ENCODE peak calls at places on chromosome 2, in five cellular contexts. V, M, K, Z and X are unnamed samples.

GRCh38 chr2:199431748-199432213 is 26.0 kb downstream of the SATB2 start:
- DNase-seq in M (no peak), K (no peak), Z (no peak), V (peak; percentile 17), X (no peak)

GRCh38 chr2:158481116-158481515 is 24.4 kb downstream of the PKP4 start:
- DNase-seq in Z (no peak), K (no peak), V (no peak), M (no peak), X (no peak)

GRCh38 chr2:128354161-128354560 is 35.5 kb upstream of the HS6ST1 start:
- DNase-seq in K (no peak), M (no peak), Z (no peak), V (no peak), X (no peak)

GRCh38 chr2:180722551-180723239 is 257.7 kb upstream of the UBE2E3 start:
- DNase-seq in K (no peak), V (peak; percentile 62), M (no peak), Z (no peak), X (no peak)

GRCh38 chr2:222844323-222844722 is 16.5 kb upstream of the ACSL3 start:
- DNase-seq in K (peak; percentile 65), M (peak; percentile 13), Z (no peak), V (peak; percentile 94), X (no peak)

GRCh38 chr2:216107760-216108159 is 1.4 kb upstream of the XRCC5 start:
- DNase-seq in K (no peak), V (no peak), Z (no peak), M (no peak), X (no peak)

GRCh38 chr2:175007510-175007909 is 2.3 kb upstream of the CHN1 start:
- DNase-seq in K (no peak), M (no peak), V (no peak), Z (no peak), X (no peak)

GRCh38 chr2:39202639-39203369 is 41.0 kb downstream of the CDKL4 start:
- DNase-seq in Z (no peak), M (no peak), V (peak; percentile 15), K (no peak), X (no peak)

GRCh38 chr2:121281694-121282093 is 3.3 kb downstream of the TFCP2L1 start:
- DNase-seq in Z (no peak), M (no peak), K (no peak), V (no peak), X (no peak)

GRCh38 chr2:98488252-98488651 is 43.6 kb downstream of the INPP4A start:
- DNase-seq in V (no peak), Z (no peak), K (no peak), M (no peak), X (no peak)

GRCh38 chr2:144414324-144414845 is 105.5 kb downstream of the ZEB2 start:
- DNase-seq in Z (peak; percentile 73), K (peak; percentile 79), V (peak; percentile 100), M (peak; percentile 42), X (peak; percentile 25)

GRCh38 chr2:127235082-127235702 is 15.1 kb upstream of the CYP27C1 start:
- DNase-seq in V (no peak), Z (no peak), M (no peak), K (no peak), X (no peak)

GRCh38 chr2:2694751-2695150 is 363.7 kb upstream of the MYT1L start:
- DNase-seq in V (no peak), M (no peak), K (no peak), Z (no peak), X (no peak)

GRCh38 chr2:201831469-201831868 is 25.1 kb downstream of the CDK15 start:
- DNase-seq in M (no peak), K (no peak), Z (no peak), V (no peak), X (no peak)

GRCh38 chr2:207504513-207505171 is 25.1 kb upstream of the CREB1 start:
- DNase-seq in M (peak; percentile 19), V (peak; percentile 83), K (no peak), Z (no peak), X (no peak)

GRCh38 chr2:159904127-159904564 is 106.1 kb upstream of the CD302 start:
- DNase-seq in K (no peak), M (no peak), Z (no peak), V (no peak), X (no peak)

GRCh38 chr2:5982911-5983310 is 290.7 kb downstream of the SOX11 start:
- DNase-seq in K (no peak), V (no peak), M (no peak), Z (no peak), X (no peak)

GRCh38 chr2:44244135-44244871 is 31.0 kb upstream of the SLC3A1 start:
- DNase-seq in Z (peak; percentile 72), V (peak; percentile 76), K (no peak), M (peak; percentile 58), X (peak; percentile 57)

GRCh38 chr2:68721482-68722071 is 13.0 kb upstream of the ARHGAP25 start:
- DNase-seq in M (no peak), Z (no peak), K (no peak), V (no peak), X (no peak)

GRCh38 chr2:61450144-61450543 is 20.7 kb downstream of the USP34 start:
- DNase-seq in M (no peak), K (peak; percentile 36), V (no peak), Z (no peak), X (no peak)

GRCh38 chr2:127128508-127128907 is 21.6 kb upstream of the BIN1 start:
- DNase-seq in V (no peak), K (no peak), M (no peak), Z (no peak), X (no peak)

GRCh38 chr2:236240228-236240990 is 23.8 kb downstream of the ASB18 start:
- DNase-seq in K (no peak), Z (no peak), V (no peak), M (no peak), X (peak; percentile 85)

GRCh38 chr2:32496657-32497056 is 131.2 kb upstream of the TTC27 start:
- DNase-seq in K (no peak), M (no peak), V (no peak), Z (no peak), X (no peak)

GRCh38 chr2:220246356-220246755 is 618.9 kb downstream of the SLC4A3 start:
- DNase-seq in M (no peak), K (no peak), V (peak; percentile 74), Z (no peak), X (no peak)

GRCh38 chr2:11828933-11829323 is 82.5 kb downstream of the LPIN1 start:
- DNase-seq in M (no peak), K (no peak), Z (no peak), V (no peak), X (no peak)
- H3K27ac ChIP-seq in M (peak overlapping the region; percentile 82), K (peak overlapping the region; percentile 76), Z (peak overlapping the region; percentile 84), V (peak overlapping the region; percentile 69), X (peak overlapping the region; percentile 70)

DNA sequence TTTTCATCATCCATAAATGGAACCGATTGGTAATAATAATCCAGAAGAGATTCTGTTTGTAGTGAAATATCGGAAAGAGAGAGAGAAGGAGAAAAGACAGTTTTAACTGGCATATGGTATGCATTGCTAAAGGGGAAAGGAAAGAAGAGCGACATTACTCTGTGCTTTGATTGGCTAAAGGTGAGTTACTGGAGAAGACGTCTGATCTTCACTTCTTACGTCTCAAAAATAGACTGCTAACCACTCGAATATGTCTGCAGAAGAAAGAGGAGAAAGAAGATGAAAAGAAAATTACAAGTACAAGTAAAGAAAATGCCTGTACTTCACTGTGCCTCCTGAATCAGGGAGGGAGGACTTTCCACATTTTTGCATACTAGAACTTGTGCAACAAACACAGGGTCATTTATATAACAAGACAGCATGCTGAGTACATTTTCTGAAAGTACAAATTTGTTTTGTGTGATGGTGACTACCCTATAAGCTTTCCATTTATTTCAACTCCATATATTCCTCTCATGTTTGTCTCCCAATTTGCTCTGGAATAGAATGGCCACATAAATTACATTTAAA is 787.2 kb downstream of the RNF144A start:
- DNase-seq in V (peak; percentile 10), M (no peak), Z (no peak), K (no peak), X (no peak)
- H3K27ac ChIP-seq in V (no peak overlapping the region), M (no peak overlapping the region), Z (no peak overlapping the region), K (no peak overlapping the region), X (no peak overlapping the region)

DNA sequence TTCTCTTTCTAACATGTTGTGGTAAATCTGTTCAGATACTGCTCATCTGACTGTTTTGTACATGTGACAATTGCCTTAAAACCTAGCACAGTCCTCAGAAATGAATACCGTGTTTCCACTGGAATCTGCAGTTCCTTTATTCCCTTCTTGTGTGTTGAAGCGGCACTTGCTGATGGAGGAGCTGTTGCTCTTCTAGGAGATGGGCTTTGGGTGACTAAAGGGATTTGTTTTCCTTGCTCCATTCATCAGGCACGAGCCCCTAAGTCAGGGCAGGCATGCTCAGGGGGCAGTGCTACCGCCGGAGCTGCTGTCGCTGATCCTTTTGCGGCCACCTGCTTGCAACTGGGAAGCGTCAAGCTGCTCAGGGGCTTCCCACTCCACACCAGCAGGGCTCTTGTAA is 32.5 kb upstream of the CEP68 start:
- DNase-seq in Z (no peak), V (no peak), K (no peak), M (no peak), X (no peak)
- H3K27ac ChIP-seq in Z (no peak overlapping the region), V (no peak overlapping the region), K (peak overlapping the region; percentile 73), M (no peak overlapping the region), X (no peak overlapping the region)

DNA sequence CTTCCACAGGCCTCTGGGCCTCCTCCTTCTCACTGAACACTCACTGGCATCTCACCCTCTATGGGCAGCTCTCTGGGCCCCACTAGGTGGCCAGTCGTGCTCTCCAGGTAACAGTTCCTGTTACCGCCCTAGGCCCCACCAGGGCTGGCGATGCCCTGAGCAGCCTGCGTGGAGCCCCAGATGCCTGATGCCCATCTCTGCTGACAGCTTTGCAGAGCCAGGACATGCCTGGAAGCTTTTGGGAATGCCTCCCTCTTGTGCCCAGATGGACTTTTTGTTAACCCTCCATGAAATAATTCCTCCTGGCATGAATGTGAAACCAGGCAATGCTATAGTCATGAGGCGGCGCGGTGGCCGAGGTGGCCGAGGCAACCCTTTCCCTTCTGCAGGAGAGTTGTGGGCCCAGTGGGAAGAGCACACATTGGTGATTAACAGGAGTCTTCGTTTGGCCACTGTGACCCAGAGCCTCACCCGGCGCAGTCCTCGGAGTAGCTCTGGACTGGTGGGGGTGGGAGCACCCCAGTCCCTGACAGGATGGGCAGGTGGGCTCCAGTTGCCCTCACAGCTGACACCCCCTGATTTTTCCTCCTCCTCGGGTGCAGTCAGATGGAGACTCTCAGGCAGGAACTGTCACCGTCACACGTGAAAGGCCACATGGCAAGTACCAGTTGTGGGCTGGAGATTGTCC is 80.0 kb downstream of the SH3BP4 start:
- DNase-seq in Z (no peak), V (no peak), K (no peak), M (no peak), X (no peak)
- H3K27ac ChIP-seq in Z (no peak overlapping the region), V (no peak overlapping the region), K (no peak overlapping the region), M (no peak overlapping the region), X (no peak overlapping the region)

GRCh38 chr2:151206446-151206968 is 55.2 kb downstream of the RBM43 start:
- DNase-seq in V (no peak), K (no peak), Z (no peak), M (no peak), X (no peak)
- H3K27ac ChIP-seq in V (no peak overlapping the region), K (no peak overlapping the region), Z (no peak overlapping the region), M (no peak overlapping the region), X (no peak overlapping the region)